ENCODE peak calls at places on chromosomes 3 and 15, in five cellular contexts. D is fibroblast of lung, A is upper lobe of right lung, R is GOT3, T is lung microvascular endothelial cell. K is an unnamed sample.

GRCh38 chr3:123298903-123299302 is 97.2 kb downstream of the SEC22A start:
- DNase-seq in A (no peak), D (no peak), T (no peak), R (no peak), K (no peak)

GRCh38 chr3:143644370-143645089 is 203.7 kb downstream of the SLC9A9 start:
- DNase-seq in A (no peak), D (peak), R (no peak), T (peak), K (no peak)

GRCh38 chr3:4680227-4680691 is 187.1 kb downstream of the ITPR1 start:
- DNase-seq in R (no peak), A (no peak), D (peak), T (peak), K (no peak)

GRCh38 chr15:95017950-95018349 is 786.6 kb downstream of the MCTP2 start:
- DNase-seq in R (no peak), A (no peak), T (peak), D (peak), K (peak)

GRCh38 chr3:42839616-42840015 is 30.4 kb downstream of the ACKR2 start:
- DNase-seq in D (peak), R (no peak), A (no peak), T (peak), K (no peak)

GRCh38 chr3:183664913-183665381 is 29.5 kb downstream of the KLHL24 start:
- DNase-seq in T (peak), R (no peak), D (peak), A (no peak), K (no peak)

GRCh38 chr3:33372218-33373081 is 67.8 kb downstream of the UBP1 start:
- DNase-seq in T (peak), D (peak), A (no peak), R (no peak), K (no peak)

GRCh38 chr3:153980252-153980590 is 141.0 kb upstream of the ARHGEF26 start:
- DNase-seq in A (no peak), D (no peak), T (no peak), R (no peak), K (peak)

GRCh38 chr3:165696496-165696895 is 140.7 kb downstream of the BCHE start:
- DNase-seq in T (no peak), R (no peak), A (no peak), D (no peak), K (no peak)

GRCh38 chr3:168001244-168001643 is 94.5 kb downstream of the GOLIM4 start:
- DNase-seq in A (no peak), R (no peak), D (no peak), T (no peak), K (no peak)

K was measured in kidney.